ENCODE peak calls at places on chromosome 4, in six cellular contexts. One of them, this sample, is unnamed.

GRCh38 chr4:153115322-153116100 is 88.7 kb upstream of the TRIM2 start:
- DNase-seq in GM23338: no peak
- DNase-seq in left ventricle myocardium inferior: no peak
- DNase-seq in foreskin keratinocyte: peak; percentile 75
- DNase-seq in esophagus muscularis mucosa: no peak
- DNase-seq in PC-3: peak; percentile 91
- DNase-seq in this sample: peak; percentile 83

GRCh38 chr4:41613782-41614181 is 75.8 kb downstream of the LIMCH1 start:
- DNase-seq in GM23338: no peak
- DNase-seq in left ventricle myocardium inferior: no peak
- DNase-seq in esophagus muscularis mucosa: no peak
- DNase-seq in foreskin keratinocyte: no peak
- DNase-seq in PC-3: no peak
- DNase-seq in this sample: no peak

GRCh38 chr4:6402566-6403399 is 69.6 kb downstream of the PPP2R2C start:
- DNase-seq in foreskin keratinocyte: no peak
- DNase-seq in GM23338: peak; percentile 53
- DNase-seq in left ventricle myocardium inferior: no peak
- DNase-seq in PC-3: no peak
- DNase-seq in esophagus muscularis mucosa: no peak
- DNase-seq in this sample: no peak

GRCh38 chr4:7634611-7635010 is 199.9 kb upstream of the PSAPL1 start:
- DNase-seq in left ventricle myocardium inferior: no peak
- DNase-seq in GM23338: no peak
- DNase-seq in foreskin keratinocyte: no peak
- DNase-seq in PC-3: no peak
- DNase-seq in esophagus muscularis mucosa: no peak
- DNase-seq in this sample: no peak

GRCh38 chr4:109576462-109576861 is 16.4 kb downstream of the MCUB start:
- DNase-seq in esophagus muscularis mucosa: no peak
- DNase-seq in foreskin keratinocyte: no peak
- DNase-seq in left ventricle myocardium inferior: no peak
- DNase-seq in GM23338: no peak
- DNase-seq in PC-3: no peak
- DNase-seq in this sample: no peak

GRCh38 chr4:1239141-1239948 is 9.6 kb downstream of the CTBP1 start:
- DNase-seq in left ventricle myocardium inferior: peak; percentile 12
- DNase-seq in foreskin keratinocyte: no peak
- DNase-seq in GM23338: peak; percentile 2
- DNase-seq in PC-3: no peak
- DNase-seq in esophagus muscularis mucosa: no peak
- DNase-seq in this sample: no peak

GRCh38 chr4:113618205-113618604 is 143.3 kb downstream of the CAMK2D start:
- DNase-seq in esophagus muscularis mucosa: no peak
- DNase-seq in left ventricle myocardium inferior: no peak
- DNase-seq in PC-3: no peak
- DNase-seq in GM23338: no peak
- DNase-seq in foreskin keratinocyte: no peak
- DNase-seq in this sample: no peak

GRCh38 chr4:190020790-190021717 is 6.0 kb downstream of the FRG2 start:
- DNase-seq in esophagus muscularis mucosa: no peak
- DNase-seq in foreskin keratinocyte: no peak
- DNase-seq in left ventricle myocardium inferior: no peak
- DNase-seq in GM23338: peak; percentile 92
- DNase-seq in PC-3: peak; percentile 60
- DNase-seq in this sample: peak; percentile 86

GRCh38 chr4:158823461-158823873 is 54.6 kb downstream of the FNIP2 start:
- DNase-seq in foreskin keratinocyte: no peak
- DNase-seq in PC-3: no peak
- DNase-seq in GM23338: no peak
- DNase-seq in left ventricle myocardium inferior: no peak
- DNase-seq in esophagus muscularis mucosa: no peak
- DNase-seq in this sample: no peak

GRCh38 chr4:68218044-68218443 is 27.4 kb downstream of the TMPRSS11B start:
- DNase-seq in esophagus muscularis mucosa: no peak
- DNase-seq in GM23338: no peak
- DNase-seq in PC-3: peak; percentile 40
- DNase-seq in left ventricle myocardium inferior: no peak
- DNase-seq in foreskin keratinocyte: peak; percentile 8
- DNase-seq in this sample: no peak

GRCh38 chr4:106034205-106034604 is 138.9 kb downstream of the NPNT start:
- DNase-seq in left ventricle myocardium inferior: no peak
- DNase-seq in PC-3: no peak
- DNase-seq in foreskin keratinocyte: peak; percentile 35
- DNase-seq in esophagus muscularis mucosa: no peak
- DNase-seq in GM23338: no peak
- DNase-seq in this sample: no peak

GRCh38 chr4:128862608-128863313 is 53.3 kb downstream of the JADE1 start:
- DNase-seq in PC-3: no peak
- DNase-seq in esophagus muscularis mucosa: no peak
- DNase-seq in GM23338: no peak
- DNase-seq in foreskin keratinocyte: no peak
- DNase-seq in left ventricle myocardium inferior: no peak
- DNase-seq in this sample: no peak

GRCh38 chr4:139875456-139875855 is 209.8 kb downstream of the MGST2 start:
- DNase-seq in foreskin keratinocyte: no peak
- DNase-seq in GM23338: peak; percentile 81
- DNase-seq in left ventricle myocardium inferior: no peak
- DNase-seq in esophagus muscularis mucosa: no peak
- DNase-seq in PC-3: no peak
- DNase-seq in this sample: no peak

GRCh38 chr4:165737309-165737972 is 135.6 kb upstream of the TLL1 start:
- DNase-seq in foreskin keratinocyte: no peak
- DNase-seq in esophagus muscularis mucosa: no peak
- DNase-seq in left ventricle myocardium inferior: no peak
- DNase-seq in GM23338: no peak
- DNase-seq in PC-3: peak; percentile 18
- DNase-seq in this sample: no peak

DNA sequence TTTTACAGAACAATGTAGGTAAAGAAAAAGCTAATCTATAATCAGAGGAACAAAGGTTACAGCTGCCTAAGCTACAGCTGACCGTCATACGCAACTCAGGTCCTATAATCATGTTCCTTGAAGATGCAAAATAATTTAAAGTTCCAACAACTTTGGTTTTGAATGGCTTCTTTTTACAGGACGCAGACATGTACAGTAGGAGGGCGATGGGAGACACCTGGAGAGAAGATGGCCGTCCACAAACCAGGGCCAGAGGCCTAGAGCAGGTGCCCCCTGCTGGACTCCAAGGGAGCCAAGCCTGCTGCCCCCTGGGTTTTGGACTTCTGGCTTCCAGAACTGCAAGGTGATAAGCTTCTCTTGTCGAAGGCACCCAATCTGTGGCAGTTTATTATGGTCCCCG is 10.6 kb downstream of the HGFAC start:
- DNase-seq in esophagus muscularis mucosa: no peak
- DNase-seq in left ventricle myocardium inferior: peak; percentile 12
- DNase-seq in GM23338: peak; percentile 77
- DNase-seq in foreskin keratinocyte: no peak
- DNase-seq in PC-3: peak; percentile 13
- DNase-seq in this sample: no peak
- TF ChIP-seq CTCF in esophagus muscularis mucosa: no peak
- TF ChIP-seq CTCF in left ventricle myocardium inferior: peak; percentile 50
- TF ChIP-seq CTCF in GM23338: peak; percentile 65
- TF ChIP-seq CTCF in foreskin keratinocyte: peak; percentile 38
- TF ChIP-seq CTCF in PC-3: peak; percentile 57
- TF ChIP-seq CTCF in this sample: no peak

GRCh38 chr4:184292877-184293276 is 75.2 kb upstream of the ENPP6 start:
- DNase-seq in PC-3: no peak
- DNase-seq in esophagus muscularis mucosa: no peak
- DNase-seq in left ventricle myocardium inferior: no peak
- DNase-seq in foreskin keratinocyte: no peak
- DNase-seq in GM23338: no peak
- DNase-seq in this sample: no peak
- H3K27ac ChIP-seq in PC-3: no peak overlapping the region
- H3K27ac ChIP-seq in esophagus muscularis mucosa: no peak overlapping the region
- H3K27ac ChIP-seq in left ventricle myocardium inferior: no peak overlapping the region
- H3K27ac ChIP-seq in foreskin keratinocyte: no peak overlapping the region
- H3K27ac ChIP-seq in GM23338: no peak overlapping the region
- H3K27ac ChIP-seq in this sample: no peak overlapping the region

GRCh38 chr4:96103086-96103485 is 263.2 kb downstream of the PDHA2 start:
- DNase-seq in GM23338: no peak
- DNase-seq in foreskin keratinocyte: no peak
- DNase-seq in left ventricle myocardium inferior: no peak
- DNase-seq in esophagus muscularis mucosa: no peak
- DNase-seq in PC-3: no peak
- DNase-seq in this sample: no peak
- TF ChIP-seq CTCF in GM23338: no peak
- TF ChIP-seq CTCF in foreskin keratinocyte: no peak
- TF ChIP-seq CTCF in left ventricle myocardium inferior: no peak
- TF ChIP-seq CTCF in esophagus muscularis mucosa: no peak
- TF ChIP-seq CTCF in PC-3: no peak
- TF ChIP-seq CTCF in this sample: no peak

GRCh38 chr4:94527556-94528233 is 76.0 kb downstream of the PDLIM5 start:
- DNase-seq in left ventricle myocardium inferior: no peak
- DNase-seq in PC-3: peak; percentile 12
- DNase-seq in foreskin keratinocyte: no peak
- DNase-seq in esophagus muscularis mucosa: no peak
- DNase-seq in GM23338: no peak
- DNase-seq in this sample: no peak
- H3K27ac ChIP-seq in left ventricle myocardium inferior: peak overlapping the region; percentile 66
- H3K27ac ChIP-seq in PC-3: peak overlapping the region; percentile 32
- H3K27ac ChIP-seq in foreskin keratinocyte: no peak overlapping the region
- H3K27ac ChIP-seq in esophagus muscularis mucosa: no peak overlapping the region
- H3K27ac ChIP-seq in GM23338: no peak overlapping the region
- H3K27ac ChIP-seq in this sample: no peak overlapping the region

GRCh38 chr4:25797136-25797535 is 65.7 kb downstream of the SEL1L3 start:
- DNase-seq in esophagus muscularis mucosa: no peak
- DNase-seq in foreskin keratinocyte: no peak
- DNase-seq in left ventricle myocardium inferior: no peak
- DNase-seq in GM23338: no peak
- DNase-seq in PC-3: no peak
- DNase-seq in this sample: no peak

GRCh38 chr4:25800253-25800652 is 62.5 kb downstream of the SEL1L3 start:
- DNase-seq in esophagus muscularis mucosa: no peak
- DNase-seq in PC-3: no peak
- DNase-seq in GM23338: no peak
- DNase-seq in foreskin keratinocyte: no peak
- DNase-seq in left ventricle myocardium inferior: no peak
- DNase-seq in this sample: no peak

GRCh38 chr4:25799522-25799921 is 63.3 kb downstream of the SEL1L3 start:
- DNase-seq in PC-3: no peak
- DNase-seq in foreskin keratinocyte: no peak
- DNase-seq in esophagus muscularis mucosa: no peak
- DNase-seq in left ventricle myocardium inferior: no peak
- DNase-seq in GM23338: no peak
- DNase-seq in this sample: no peak

GRCh38 chr4:25805255-25805860 is 57.4 kb downstream of the SEL1L3 start:
- DNase-seq in left ventricle myocardium inferior: no peak
- DNase-seq in esophagus muscularis mucosa: no peak
- DNase-seq in foreskin keratinocyte: no peak
- DNase-seq in GM23338: no peak
- DNase-seq in PC-3: peak; percentile 17
- DNase-seq in this sample: no peak

GRCh38 chr4:25801594-25801993 is 61.2 kb downstream of the SEL1L3 start:
- DNase-seq in left ventricle myocardium inferior: no peak
- DNase-seq in GM23338: no peak
- DNase-seq in esophagus muscularis mucosa: no peak
- DNase-seq in PC-3: no peak
- DNase-seq in foreskin keratinocyte: no peak
- DNase-seq in this sample: no peak
- TF ChIP-seq CTCF in left ventricle myocardium inferior: no peak
- TF ChIP-seq CTCF in GM23338: no peak
- TF ChIP-seq CTCF in esophagus muscularis mucosa: no peak
- TF ChIP-seq CTCF in PC-3: no peak
- TF ChIP-seq CTCF in foreskin keratinocyte: no peak
- TF ChIP-seq CTCF in this sample: no peak

GRCh38 chr4:2797545-2798305 is 4.8 kb downstream of the SH3BP2 start:
- DNase-seq in esophagus muscularis mucosa: no peak
- DNase-seq in PC-3: no peak
- DNase-seq in left ventricle myocardium inferior: no peak
- DNase-seq in foreskin keratinocyte: no peak
- DNase-seq in GM23338: no peak
- DNase-seq in this sample: no peak

GRCh38 chr4:2797188-2797544 is 4.3 kb downstream of the SH3BP2 start:
- DNase-seq in GM23338: no peak
- DNase-seq in left ventricle myocardium inferior: no peak
- DNase-seq in PC-3: no peak
- DNase-seq in foreskin keratinocyte: no peak
- DNase-seq in esophagus muscularis mucosa: no peak
- DNase-seq in this sample: no peak

GRCh38 chr4:2795558-2796260 is 2.8 kb downstream of the SH3BP2 start:
- DNase-seq in left ventricle myocardium inferior: no peak
- DNase-seq in foreskin keratinocyte: no peak
- DNase-seq in esophagus muscularis mucosa: no peak
- DNase-seq in GM23338: no peak
- DNase-seq in PC-3: no peak
- DNase-seq in this sample: no peak

GRCh38 chr4:2794707-2795557 is 2.0 kb downstream of the SH3BP2 start:
- DNase-seq in GM23338: no peak
- DNase-seq in foreskin keratinocyte: no peak
- DNase-seq in PC-3: no peak
- DNase-seq in left ventricle myocardium inferior: peak; percentile 75
- DNase-seq in esophagus muscularis mucosa: no peak
- DNase-seq in this sample: no peak

GRCh38 chr4:2796261-2797187 is 3.6 kb downstream of the SH3BP2 start:
- DNase-seq in esophagus muscularis mucosa: no peak
- DNase-seq in left ventricle myocardium inferior: no peak
- DNase-seq in PC-3: peak; percentile 58
- DNase-seq in foreskin keratinocyte: peak; percentile 58
- DNase-seq in GM23338: no peak
- DNase-seq in this sample: peak; percentile 55
- H3K27ac ChIP-seq in esophagus muscularis mucosa: peak overlapping the region; percentile 81
- H3K27ac ChIP-seq in left ventricle myocardium inferior: peak overlapping the region; percentile 94
- H3K27ac ChIP-seq in PC-3: no peak overlapping the region
- H3K27ac ChIP-seq in foreskin keratinocyte: peak overlapping the region; percentile 19
- H3K27ac ChIP-seq in GM23338: no peak overlapping the region
- H3K27ac ChIP-seq in this sample: peak overlapping the region; percentile 99